ENCODE peak calls at places on chromosomes 5 and 9, in five cellular contexts. H, D, G, K and W are unnamed samples.
A peak's percentile ranks its signal among the peaks of the same experiment; 100 is the strongest.

GRCh38 chr5:89930591-89931383 is 478.8 kb downstream of the CETN3 start:
- DNase-seq in H (no peak), G (no peak), D (peak; percentile 37), K (no peak), W (no peak)

GRCh38 chr5:130908186-130908585 is 256.9 kb downstream of the HINT1 start:
- DNase-seq in G (no peak), H (no peak), K (no peak), D (no peak), W (no peak)

GRCh38 chr5:16600397-16600796 is 16.4 kb downstream of the RETREG1 start:
- DNase-seq in D (no peak), H (no peak), G (no peak), K (no peak), W (peak; percentile 44)

GRCh38 chr9:71806916-71807315 is 38.6 kb upstream of the CEMIP2 start:
- DNase-seq in D (peak; percentile 67), K (peak; percentile 74), G (peak; percentile 12), H (peak; percentile 63), W (peak; percentile 32)

GRCh38 chr9:127021664-127022337 is 100.6 kb downstream of the ANGPTL2 start:
- DNase-seq in K (peak; percentile 94), H (peak; percentile 36), G (no peak), D (peak; percentile 100), W (peak; percentile 90)

GRCh38 chr9:78280982-78281668 is 15.8 kb upstream of the PSAT1 start:
- DNase-seq in G (no peak), K (peak; percentile 83), H (peak; percentile 41), D (peak; percentile 75), W (peak; percentile 78)

GRCh38 chr9:75039804-75040203 is 11.7 kb upstream of the CARNMT1 start:
- DNase-seq in D (no peak), H (no peak), K (no peak), G (no peak), W (peak; percentile 19)

GRCh38 chr9:89576404-89576824 is 28.4 kb upstream of the GADD45G start:
- DNase-seq in K (no peak), D (peak; percentile 50), G (no peak), H (no peak), W (no peak)

GRCh38 chr9:98192503-98193335 is at the start of gene CORO2A:
- DNase-seq in H (peak; percentile 79), K (peak; percentile 72), G (peak; percentile 16), D (peak; percentile 63), W (peak; percentile 75)

GRCh38 chr5:162274684-162275083 is 207.1 kb downstream of the GABRG2 start:
- DNase-seq in H (no peak), D (no peak), K (no peak), G (no peak), W (no peak)

GRCh38 chr9:127754761-127755557 is 19.9 kb upstream of the TOR2A start:
- DNase-seq in D (no peak), G (no peak), K (no peak), H (no peak), W (no peak)

GRCh38 chr9:128656416-128657343 is at the start of gene DYNC2I2:
- DNase-seq in K (peak; percentile 97), G (peak; percentile 92), D (peak; percentile 90), H (peak; percentile 95), W (peak; percentile 94)

GRCh38 chr5:133905494-133905893 is 62.9 kb downstream of the C5orf15 start:
- DNase-seq in H (no peak), K (no peak), G (no peak), D (no peak), W (no peak)

GRCh38 chr5:85648495-85648894 is 969.2 kb upstream of the COX7C start:
- DNase-seq in G (no peak), D (no peak), H (no peak), K (no peak), W (no peak)

GRCh38 chr9:93917121-93917853 is 37.9 kb downstream of the BARX1 start:
- DNase-seq in H (no peak), D (no peak), K (no peak), G (no peak), W (no peak)

GRCh38 chr9:76379494-76379893 is 14.7 kb downstream of the RFK start:
- DNase-seq in G (no peak), H (no peak), K (no peak), D (no peak), W (no peak)

GRCh38 chr5:139384591-139385051 is 1.5 kb upstream of the SLC23A1 start:
- DNase-seq in H (no peak), K (peak; percentile 67), G (no peak), D (no peak), W (no peak)
- H3K4me3 ChIP-seq in H (peak overlapping the region; percentile 19), K (peak overlapping the region; percentile 27), G (peak overlapping the region; percentile 49), D (no peak overlapping the region), W (no peak overlapping the region)

GRCh38 chr5:4028384-4028783 is 432.8 kb downstream of the IRX1 start:
- DNase-seq in K (no peak), D (no peak), G (no peak), H (no peak), W (no peak)
- H3K9me3 ChIP-seq in K (no peaks in the 10 kb centered on the region), D (peaks cover 23% of the 10 kb centered on the region), G (no peaks in the 10 kb centered on the region), H (no peaks in the 10 kb centered on the region), W (no peaks in the 10 kb centered on the region)

GRCh38 chr5:141374627-141375026 is 936 bp downstream of the PCDHGA6 start:
- DNase-seq in G (no peak), D (no peak), K (no peak), H (no peak), W (no peak)

GRCh38 chr5:141371572-141372475 is 1.8 kb downstream of the PCDHGB3 start:
- DNase-seq in D (no peak), H (no peak), G (no peak), K (no peak), W (no peak)

GRCh38 chr5:141369994-141370848 is at the start of gene PCDHGB3:
- DNase-seq in H (no peak), K (no peak), G (no peak), D (peak; percentile 74), W (no peak)

DNA sequence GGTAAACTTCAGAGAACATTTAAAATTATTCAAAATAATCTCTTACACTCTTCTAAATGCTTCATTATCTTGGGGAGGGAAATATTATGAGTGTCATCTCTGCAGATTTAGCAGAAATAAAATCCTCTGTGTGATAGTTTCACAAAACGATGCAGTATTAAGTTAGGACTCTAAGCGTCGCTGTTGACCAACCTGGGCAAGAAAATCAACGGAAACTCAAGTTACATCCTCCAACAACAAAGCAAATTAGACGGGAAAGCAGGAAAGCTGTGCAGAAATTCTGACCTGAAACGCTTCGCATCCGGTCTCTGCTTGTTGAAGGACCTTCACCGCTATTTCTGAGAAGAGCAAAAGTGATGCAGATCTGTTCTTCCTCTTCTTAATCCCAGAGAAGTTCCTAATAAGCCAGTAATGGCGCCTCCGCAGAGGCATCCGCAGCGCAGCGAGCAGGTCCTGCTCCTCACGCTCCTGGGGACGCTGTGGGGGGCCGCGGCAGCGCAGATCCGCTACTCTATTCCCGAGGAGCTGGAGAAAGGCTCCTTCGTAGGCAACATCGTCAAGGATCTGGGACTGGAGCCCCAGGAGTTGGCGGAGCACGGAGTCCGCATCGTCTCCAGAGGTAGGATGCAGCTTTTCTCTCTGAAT is at the start of gene PCDHGA6:
- DNase-seq in K (no peak), D (peak; percentile 58), G (no peak), H (no peak), W (no peak)
- H3K27me3 ChIP-seq in K (no peaks in the 10 kb centered on the region), D (no peaks in the 10 kb centered on the region), G (peaks cover 7% of the 10 kb centered on the region), H (peaks cover 4% of the 10 kb centered on the region), W (no peaks in the 10 kb centered on the region)

GRCh38 chr5:141916522-141916921 is 7.1 kb upstream of the DELE1 start:
- DNase-seq in K (no peak), G (no peak), D (no peak), H (no peak), W (no peak)

GRCh38 chr5:141914797-141915196 is 8.9 kb upstream of the DELE1 start:
- DNase-seq in G (no peak), D (no peak), H (no peak), K (peak; percentile 28), W (no peak)

GRCh38 chr5:141915881-141916336 is 7.8 kb upstream of the DELE1 start:
- DNase-seq in H (no peak), K (peak; percentile 37), G (no peak), D (no peak), W (no peak)

GRCh38 chr5:141914154-141914743 is 9.4 kb upstream of the DELE1 start:
- DNase-seq in G (no peak), H (no peak), D (no peak), K (peak; percentile 72), W (no peak)

GRCh38 chr5:141913560-141913959 is 10.1 kb upstream of the DELE1 start:
- DNase-seq in G (no peak), K (peak; percentile 55), D (no peak), H (no peak), W (no peak)
- H3K4me3 ChIP-seq in G (no peak overlapping the region), K (peak overlapping the region; percentile 42), D (no peak overlapping the region), H (no peak overlapping the region), W (no peak overlapping the region)

GRCh38 chr9:137985637-137986071 is 108.1 kb downstream of the CACNA1B start:
- DNase-seq in G (no peak), H (no peak), K (peak; percentile 43), D (no peak), W (no peak)
- H3K9me3 ChIP-seq in G (no peaks in the 10 kb centered on the region), H (no peaks in the 10 kb centered on the region), K (no peaks in the 10 kb centered on the region), D (peaks cover 66% of the 10 kb centered on the region), W (no peaks in the 10 kb centered on the region)

GRCh38 chr9:130665431-130666392 is 1.3 kb downstream of the PRDM12 start:
- DNase-seq in H (no peak), G (no peak), D (no peak), K (no peak), W (no peak)
- H3K27me3 ChIP-seq in H (peaks cover 56% of the 10 kb centered on the region), G (peaks cover 39% of the 10 kb centered on the region), D (peaks cover 82% of the 10 kb centered on the region), K (peaks cover 80% of the 10 kb centered on the region), W (peaks cover 55% of the 10 kb centered on the region)

GRCh38 chr5:138985683-138986082 is 110.5 kb upstream of the LRRTM2 start:
- DNase-seq in H (no peak), D (no peak), K (no peak), G (no peak), W (no peak)

GRCh38 chr5:138985256-138985655 is 110.1 kb upstream of the LRRTM2 start:
- DNase-seq in D (peak; percentile 44), G (no peak), K (no peak), H (no peak), W (no peak)

GRCh38 chr5:138986186-138986775 is 111.1 kb upstream of the LRRTM2 start:
- DNase-seq in G (no peak), H (no peak), D (no peak), K (no peak), W (no peak)

GRCh38 chr5:138981606-138982005 is 106.5 kb upstream of the LRRTM2 start:
- DNase-seq in H (no peak), K (no peak), D (no peak), G (no peak), W (peak; percentile 53)

DNA sequence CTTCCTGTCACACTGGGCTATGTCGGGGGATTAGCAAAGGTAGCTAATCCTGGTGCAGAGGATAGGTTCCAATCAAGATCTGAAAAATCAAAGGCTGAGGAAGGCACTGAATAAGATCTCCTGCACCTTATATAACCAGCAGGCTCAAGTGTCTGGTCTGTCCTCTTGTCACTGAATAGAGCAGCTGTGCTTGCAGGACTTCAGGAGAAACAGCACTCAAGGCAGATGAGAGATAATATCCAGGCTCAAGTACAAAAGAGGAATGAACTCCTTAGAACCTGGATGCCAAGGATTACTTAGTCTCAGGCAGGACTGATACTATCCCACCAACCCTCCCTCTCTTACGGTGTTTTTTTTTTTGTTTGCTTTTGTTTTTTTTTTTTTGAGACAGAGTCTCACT is 108.8 kb upstream of the LRRTM2 start:
- DNase-seq in K (no peak), H (no peak), D (no peak), G (no peak), W (no peak)
- H3K4me3 ChIP-seq in K (no peak overlapping the region), H (no peak overlapping the region), D (no peak overlapping the region), G (no peak overlapping the region), W (no peak overlapping the region)

GRCh38 chr5:28014779-28015178 is 976.4 kb upstream of the CDH9 start:
- DNase-seq in D (no peak), G (no peak), H (no peak), K (no peak), W (peak; percentile 6)
- H3K9me3 ChIP-seq in D (peaks cover 17% of the 10 kb centered on the region), G (no peaks in the 10 kb centered on the region), H (no peaks in the 10 kb centered on the region), K (no peaks in the 10 kb centered on the region), W (peaks cover 9% of the 10 kb centered on the region)